ENCODE peak calls at places on chromosome 1, in nine cellular contexts. Z is H7; Y is KG1; Q is GM13977; R is neural crest cell; L is Calu3; K is Right ventricle myocardium superior; T is kidney tubule cell; C is CD8-positive, alpha-beta T cell. F is an unnamed sample.

GRCh38 chr1:239348635-239349353 is 37.6 kb upstream of the CHRM3 start:
- DNase-seq in Q (no peak), T (no peak), K (no peak), Y (no peak), L (no peak), Z (no peak), C (no peak), R (no peak), F (no peak)

GRCh38 chr1:219757890-219758289 is 145.0 kb upstream of the ZC3H11B start:
- DNase-seq in L (no peak), Y (no peak), Z (no peak), K (peak; percentile 57), Q (no peak), R (no peak), T (no peak), C (no peak), F (no peak)

GRCh38 chr1:208170252-208170651 is 73.9 kb downstream of the PLXNA2 start:
- DNase-seq in L (peak; percentile 25), T (peak; percentile 45), Y (no peak), K (no peak), R (no peak), Z (peak; percentile 52), Q (no peak), C (no peak), F (no peak)

GRCh38 chr1:6012529-6013318 is 20.5 kb upstream of the NPHP4 start:
- DNase-seq in T (no peak), L (no peak), K (peak; percentile 52), Z (peak; percentile 21), R (no peak), Y (no peak), C (no peak), Q (no peak), F (no peak)

GRCh38 chr1:37631039-37631428 is 3.7 kb downstream of the RSPO1 start:
- DNase-seq in C (no peak), T (no peak), K (no peak), Q (no peak), L (no peak), Z (no peak), R (no peak), Y (no peak), F (no peak)

GRCh38 chr1:216210081-216210480 is 213.2 kb downstream of the USH2A start:
- DNase-seq in Y (no peak), R (no peak), L (peak; percentile 57), T (peak; percentile 37), C (no peak), K (no peak), Z (no peak), Q (no peak), F (no peak)

GRCh38 chr1:169360415-169360814 is 7.2 kb downstream of the NME7 start:
- DNase-seq in L (no peak), K (no peak), Q (no peak), R (no peak), Y (no peak), Z (no peak), C (no peak), T (no peak), F (no peak)

GRCh38 chr1:40379785-40380452 is 6.4 kb downstream of the SMAP2 start:
- DNase-seq in Q (no peak), R (no peak), Z (no peak), L (no peak), Y (no peak), T (no peak), K (no peak), C (no peak), F (no peak)

GRCh38 chr1:50427818-50428779 is 4.9 kb upstream of the DMRTA2 start:
- DNase-seq in K (no peak), Q (no peak), T (no peak), R (no peak), Z (peak; percentile 83), C (no peak), Y (no peak), L (no peak), F (no peak)

GRCh38 chr1:212488436-212489283 is 55.9 kb downstream of the NENF start:
- DNase-seq in T (peak; percentile 97), Y (no peak), Q (peak; percentile 79), Z (no peak), C (no peak), K (no peak), L (peak; percentile 83), R (no peak), F (no peak)

GRCh38 chr1:206000641-206001339 is 2.4 kb downstream of the RAB7B start:
- DNase-seq in Q (no peak), K (no peak), Y (no peak), T (peak; percentile 36), C (no peak), R (no peak), Z (no peak), L (no peak), F (no peak)

F was measured in activated T-cell treated with anti-CD3 and anti-CD28 coated beads, Interleukin-2, amount 50 U/mL, for 1 hour.